ENCODE peak calls at places on chromosomes 13 and 19, in five cellular contexts. L is putamen, D is GM20000, Y is NCI-H510A treated with DMSO at 0.1 percent for 48 hours, G is K562. R is an unnamed sample.
A peak's percentile ranks its signal among the peaks of the same experiment; 100 is the strongest.

GRCh38 chr19:18855647-18856384 is 24.1 kb downstream of the UPF1 start:
- DNase-seq in D (no peak), Y (no peak), L (no peak), G (no peak), R (no peak)

GRCh38 chr13:45162821-45163220 is 38.0 kb downstream of the KCTD4 start:
- DNase-seq in G (no peak), D (no peak), L (no peak), Y (no peak), R (peak; percentile 99)

GRCh38 chr19:3691372-3691716 is 8.9 kb downstream of the PIP5K1C start:
- DNase-seq in L (no peak), Y (no peak), D (no peak), G (no peak), R (no peak)

GRCh38 chr13:30307194-30307965 is at the start of gene KATNAL1:
- DNase-seq in L (peak; percentile 89), D (peak; percentile 85), Y (peak; percentile 25), G (peak; percentile 91), R (no peak)

GRCh38 chr13:93534181-93534700 is 307.6 kb downstream of the GPC6 start:
- DNase-seq in G (no peak), D (no peak), Y (no peak), L (no peak), R (no peak)

GRCh38 chr19:7924241-7924640 is 1.7 kb downstream of the CTXN1 start:
- DNase-seq in D (no peak), G (no peak), Y (no peak), L (no peak), R (no peak)

GRCh38 chr19:56566904-56567273 is 379 bp upstream of the ZNF470 start:
- DNase-seq in Y (peak; percentile 57), L (peak; percentile 23), D (peak; percentile 57), G (no peak), R (no peak)

GRCh38 chr13:114043421-114044053 is 69.7 kb upstream of the C13orf46 start:
- DNase-seq in D (peak; percentile 76), G (no peak), L (no peak), Y (no peak), R (peak; percentile 28)

GRCh38 chr19:14006766-14007562 is 844 bp upstream of the RFX1 start:
- DNase-seq in G (peak; percentile 98), L (no peak), Y (no peak), D (no peak), R (no peak)

GRCh38 chr19:29645911-29646310 is 19.4 kb upstream of the PLEKHF1 start:
- DNase-seq in Y (no peak), D (no peak), G (peak; percentile 52), L (no peak), R (no peak)

GRCh38 chr13:72397265-72397664 is 330.2 kb downstream of the MZT1 start:
- DNase-seq in L (peak; percentile 53), Y (no peak), D (no peak), G (no peak), R (no peak)

GRCh38 chr19:7506385-7507328 is 9.2 kb upstream of the ZNF358 start:
- DNase-seq in D (peak; percentile 71), Y (no peak), L (peak; percentile 86), G (peak; percentile 97), R (peak; percentile 82)

GRCh38 chr13:43880930-43881329 is 1.2 kb downstream of the LACC1 start:
- DNase-seq in G (no peak), D (no peak), L (peak; percentile 57), Y (no peak), R (no peak)

GRCh38 chr19:34459614-34460013 is 21.9 kb upstream of the WTIP start:
- DNase-seq in G (no peak), D (no peak), L (no peak), Y (peak; percentile 52), R (peak; percentile 10)

GRCh38 chr13:30186644-30187431 is 120.5 kb downstream of the KATNAL1 start:
- DNase-seq in L (peak; percentile 58), Y (peak; percentile 28), G (no peak), D (no peak), R (peak; percentile 22)

GRCh38 chr19:13597625-13598024 is 91.3 kb upstream of the CACNA1A start:
- DNase-seq in G (peak; percentile 78), L (peak; percentile 36), D (peak; percentile 89), Y (peak; percentile 91), R (peak; percentile 52)

GRCh38 chr13:50323440-50324070 is 308.3 kb downstream of the KCNRG start:
- DNase-seq in G (no peak), L (no peak), Y (no peak), D (no peak), R (peak; percentile 89)

GRCh38 chr19:1474011-1474764 is 4.8 kb downstream of the C19orf25 start:
- DNase-seq in D (no peak), Y (no peak), G (no peak), L (peak; percentile 69), R (no peak)

GRCh38 chr19:51529301-51529700 is 2.2 kb downstream of the SIGLEC6 start:
- DNase-seq in Y (no peak), L (no peak), G (no peak), D (no peak), R (no peak)

GRCh38 chr19:23318143-23318542 is 67.9 kb upstream of the ZNF724 start:
- DNase-seq in Y (no peak), D (no peak), L (peak; percentile 34), G (no peak), R (no peak)

GRCh38 chr19:8396563-8397203 is 6.5 kb downstream of the RAB11B start:
- DNase-seq in Y (peak; percentile 46), G (peak; percentile 91), D (peak; percentile 85), L (no peak), R (no peak)

GRCh38 chr19:48391100-48392005 is at the start of gene KDELR1:
- DNase-seq in Y (peak; percentile 44), G (peak; percentile 78), D (peak; percentile 92), L (peak; percentile 79), R (peak; percentile 13)

GRCh38 chr19:48913114-48913513 is 13.0 kb downstream of the NUCB1 start:
- DNase-seq in L (no peak), D (peak; percentile 41), G (no peak), Y (no peak), R (no peak)

GRCh38 chr19:4744451-4745170 is 21.0 kb upstream of the DPP9 start:
- DNase-seq in D (no peak), L (no peak), Y (no peak), G (peak; percentile 53), R (peak; percentile 62)

GRCh38 chr19:1251503-1252220 is 3.3 kb downstream of the MIDN start:
- DNase-seq in G (peak; percentile 45), D (no peak), L (no peak), Y (no peak), R (no peak)

GRCh38 chr13:95154441-95154886 is 146.8 kb downstream of the ABCC4 start:
- DNase-seq in L (no peak), G (no peak), D (no peak), Y (peak; percentile 39), R (no peak)

GRCh38 chr19:35357867-35358573 is at the start of gene FFAR3:
- DNase-seq in G (no peak), Y (no peak), L (peak; percentile 42), D (no peak), R (no peak)

GRCh38 chr13:47932953-47933687 is 68.0 kb downstream of the SUCLA2 start:
- DNase-seq in Y (no peak), L (no peak), D (no peak), G (no peak), R (peak; percentile 80)

GRCh38 chr13:21148557-21149258 is 27.6 kb downstream of the SKA3 start:
- DNase-seq in D (no peak), G (no peak), Y (no peak), L (no peak), R (no peak)

GRCh38 chr13:34853161-34853560 is 88.9 kb upstream of the NBEA start:
- DNase-seq in L (no peak), G (no peak), Y (no peak), D (no peak), R (peak; percentile 42)

GRCh38 chr19:48720251-48720612 is 707 bp upstream of the MAMSTR start:
- DNase-seq in G (no peak), D (no peak), L (no peak), Y (no peak), R (no peak)

GRCh38 chr13:75135325-75135825 is 346.6 kb downstream of the TBC1D4 start:
- DNase-seq in L (no peak), D (no peak), G (no peak), Y (no peak), R (peak; percentile 44)

GRCh38 chr13:49998714-49999624 is 2.1 kb downstream of the TRIM13 start:
- DNase-seq in Y (no peak), L (no peak), D (no peak), G (no peak), R (no peak)

GRCh38 chr13:44004881-44005280 is 125.2 kb downstream of the LACC1 start:
- DNase-seq in G (no peak), Y (no peak), L (no peak), D (no peak), R (peak; percentile 80)

GRCh38 chr19:58409010-58409790 is 751 bp downstream of the ZNF584 start:
- DNase-seq in D (peak; percentile 34), G (peak; percentile 48), L (no peak), Y (peak; percentile 46), R (no peak)

GRCh38 chr19:4870025-4870700 is 2.7 kb upstream of the PLIN3 start:
- DNase-seq in G (peak; percentile 94), L (no peak), D (no peak), Y (no peak), R (peak; percentile 91)

GRCh38 chr19:43799502-43800142 is 2.6 kb downstream of the LYPD5 start:
- DNase-seq in D (no peak), L (no peak), G (peak; percentile 32), Y (no peak), R (no peak)

GRCh38 chr19:35146746-35147466 is 3.9 kb downstream of the FXYD7 start:
- DNase-seq in L (no peak), D (no peak), G (no peak), Y (no peak), R (no peak)

GRCh38 chr19:40612831-40613668 is 11.9 kb downstream of the LTBP4 start:
- DNase-seq in G (peak; percentile 84), L (no peak), D (peak; percentile 88), Y (no peak), R (no peak)